ENCODE peak calls at places on chromosome 4, in five cellular contexts. T is CD8-positive, alpha-beta T cell; X is HCT116; W is MV-4-11; N is choroid plexus epithelial cell. P is an unnamed sample.

GRCh38 chr4:152000518-152000917 is 239.7 kb upstream of the GATB start:
- DNase-seq in T (no peak), X (no peak), W (no peak), N (no peak), P (no peak)

GRCh38 chr4:102759835-102760644 is 728 bp downstream of the MANBA start:
- DNase-seq in T (no peak), X (no peak), W (peak; percentile 96), N (peak; percentile 58), P (no peak)

GRCh38 chr4:3441501-3442459 is at the start of gene HGFAC:
- DNase-seq in T (no peak), X (no peak), W (no peak), N (no peak), P (no peak)

GRCh38 chr4:152102184-152103000 is 341.6 kb upstream of the GATB start:
- DNase-seq in T (no peak), X (peak; percentile 23), W (no peak), N (no peak), P (peak; percentile 13)

GRCh38 chr4:184424993-184425758 is 49.2 kb downstream of the IRF2 start:
- DNase-seq in T (no peak), X (no peak), W (no peak), N (no peak), P (no peak)

GRCh38 chr4:37471971-37472370 is 214.2 kb downstream of the RELL1 start:
- DNase-seq in T (no peak), X (no peak), W (peak; percentile 87), N (no peak), P (no peak)

GRCh38 chr4:122583906-122584305 is 37.0 kb downstream of the IL21 start:
- DNase-seq in T (no peak), X (no peak), W (peak; percentile 51), N (peak; percentile 61), P (no peak)

GRCh38 chr4:149605601-149606378 is 209.9 kb downstream of the IQCM start:
- DNase-seq in T (no peak), X (no peak), W (peak; percentile 28), N (peak; percentile 26), P (no peak)

GRCh38 chr4:38804654-38805295 is at the start of gene TLR1:
- DNase-seq in T (no peak), X (peak; percentile 18), W (peak; percentile 81), N (peak; percentile 86), P (peak; percentile 89)

GRCh38 chr4:40245794-40246546 is 49.1 kb downstream of the RHOH start:
- DNase-seq in T (no peak), X (no peak), W (no peak), N (no peak), P (no peak)

GRCh38 chr4:1393866-1394265 is 12.4 kb downstream of the NKX1-1 start:
- DNase-seq in T (no peak), X (no peak), W (no peak), N (no peak), P (no peak)

GRCh38 chr4:84638092-84638491 is 55.2 kb downstream of the CDS1 start:
- DNase-seq in T (no peak), X (no peak), W (no peak), N (no peak), P (no peak)

GRCh38 chr4:149264093-149264733 is 551.4 kb downstream of the IQCM start:
- DNase-seq in T (no peak), X (peak; percentile 48), W (no peak), N (peak; percentile 83), P (peak; percentile 55)

GRCh38 chr4:177434667-177435066 is 7.6 kb downstream of the AGA start:
- DNase-seq in T (no peak), X (no peak), W (no peak), N (no peak), P (no peak)

GRCh38 chr4:181897935-181898334 is 345.3 kb upstream of the TENM3 start:
- DNase-seq in T (no peak), X (no peak), W (no peak), N (peak; percentile 55), P (no peak)

GRCh38 chr4:75545526-75545925 is 10.3 kb upstream of the ODAPH start:
- DNase-seq in T (no peak), X (no peak), W (no peak), N (peak; percentile 22), P (no peak)

GRCh38 chr4:1058198-1058996 is 47.0 kb downstream of the FGFRL1 start:
- DNase-seq in T (no peak), X (no peak), W (no peak), N (no peak), P (no peak)

GRCh38 chr4:38384962-38385285 is 279.1 kb upstream of the KLF3 start:
- DNase-seq in T (no peak), X (no peak), W (no peak), N (no peak), P (no peak)

GRCh38 chr4:27318740-27319139 is 458.1 kb downstream of the STIM2 start:
- DNase-seq in T (no peak), X (peak; percentile 35), W (peak; percentile 52), N (peak; percentile 5), P (no peak)

GRCh38 chr4:101944649-101945048 is 154.1 kb downstream of the BANK1 start:
- DNase-seq in T (no peak), X (no peak), W (no peak), N (peak; percentile 72), P (no peak)

P was measured in endothelial cell of umbilical vein.